ENCODE peak calls at places on chromosomes 16 and 17, in ten cellular contexts. One of them, this sample, is unnamed.

GRCh38 chr16:79593074-79593531 is 7.4 kb downstream of the MAF start:
- DNase-seq in SK-N-MC: no peak
- DNase-seq in breast epithelium: no peak
- DNase-seq in esophagus muscularis mucosa: no peak
- DNase-seq in SK-N-SH: no peak
- DNase-seq in GM12878: no peak
- DNase-seq in HepG2: no peak
- DNase-seq in GM23338: no peak
- DNase-seq in transverse colon: no peak
- DNase-seq in prostate gland: no peak
- DNase-seq in this sample: no peak

GRCh38 chr16:85138825-85139627 is 26.8 kb upstream of the CIBAR2 start:
- DNase-seq in SK-N-MC: no peak
- DNase-seq in breast epithelium: peak; percentile 55
- DNase-seq in esophagus muscularis mucosa: no peak
- DNase-seq in SK-N-SH: no peak
- DNase-seq in GM12878: no peak
- DNase-seq in HepG2: no peak
- DNase-seq in GM23338: no peak
- DNase-seq in transverse colon: no peak
- DNase-seq in prostate gland: no peak
- DNase-seq in this sample: no peak

GRCh38 chr16:8571061-8571596 is 19.2 kb downstream of the TMEM114 start:
- DNase-seq in SK-N-MC: no peak
- DNase-seq in breast epithelium: no peak
- DNase-seq in esophagus muscularis mucosa: no peak
- DNase-seq in SK-N-SH: no peak
- DNase-seq in GM12878: no peak
- DNase-seq in HepG2: peak; percentile 94
- DNase-seq in GM23338: peak; percentile 68
- DNase-seq in transverse colon: no peak
- DNase-seq in prostate gland: no peak
- DNase-seq in this sample: no peak

GRCh38 chr17:65365209-65365608 is 196.2 kb downstream of the AXIN2 start:
- DNase-seq in SK-N-MC: no peak
- DNase-seq in breast epithelium: no peak
- DNase-seq in esophagus muscularis mucosa: peak; percentile 29
- DNase-seq in SK-N-SH: no peak
- DNase-seq in GM12878: no peak
- DNase-seq in HepG2: no peak
- DNase-seq in GM23338: no peak
- DNase-seq in transverse colon: no peak
- DNase-seq in prostate gland: no peak
- DNase-seq in this sample: no peak

GRCh38 chr16:21197621-21198020 is 13.8 kb downstream of the ZP2 start:
- DNase-seq in SK-N-MC: no peak
- DNase-seq in breast epithelium: no peak
- DNase-seq in esophagus muscularis mucosa: no peak
- DNase-seq in SK-N-SH: no peak
- DNase-seq in GM12878: no peak
- DNase-seq in HepG2: no peak
- DNase-seq in GM23338: no peak
- DNase-seq in transverse colon: no peak
- DNase-seq in prostate gland: no peak
- DNase-seq in this sample: no peak

GRCh38 chr17:35312790-35313711 is 60.4 kb downstream of the SLFN11 start:
- DNase-seq in SK-N-MC: peak; percentile 73
- DNase-seq in breast epithelium: peak; percentile 42
- DNase-seq in esophagus muscularis mucosa: no peak
- DNase-seq in SK-N-SH: peak; percentile 52
- DNase-seq in GM12878: peak; percentile 43
- DNase-seq in HepG2: peak; percentile 43
- DNase-seq in GM23338: peak; percentile 85
- DNase-seq in transverse colon: peak; percentile 51
- DNase-seq in prostate gland: peak; percentile 66
- DNase-seq in this sample: no peak

GRCh38 chr17:56891751-56892150 is 22.1 kb downstream of the TRIM25 start:
- DNase-seq in SK-N-MC: no peak
- DNase-seq in breast epithelium: no peak
- DNase-seq in esophagus muscularis mucosa: no peak
- DNase-seq in SK-N-SH: peak; percentile 52
- DNase-seq in GM12878: no peak
- DNase-seq in HepG2: no peak
- DNase-seq in GM23338: peak; percentile 76
- DNase-seq in transverse colon: peak; percentile 36
- DNase-seq in prostate gland: no peak
- DNase-seq in this sample: no peak

GRCh38 chr16:70740919-70741778 is 55.3 kb upstream of the MTSS2 start:
- DNase-seq in SK-N-MC: no peak
- DNase-seq in breast epithelium: no peak
- DNase-seq in esophagus muscularis mucosa: no peak
- DNase-seq in SK-N-SH: no peak
- DNase-seq in GM12878: no peak
- DNase-seq in HepG2: no peak
- DNase-seq in GM23338: no peak
- DNase-seq in transverse colon: no peak
- DNase-seq in prostate gland: no peak
- DNase-seq in this sample: no peak

GRCh38 chr17:43085489-43085888 is 39.7 kb downstream of the BRCA1 start:
- DNase-seq in SK-N-MC: no peak
- DNase-seq in breast epithelium: no peak
- DNase-seq in esophagus muscularis mucosa: no peak
- DNase-seq in SK-N-SH: no peak
- DNase-seq in GM12878: no peak
- DNase-seq in HepG2: peak; percentile 9
- DNase-seq in GM23338: peak; percentile 22
- DNase-seq in transverse colon: no peak
- DNase-seq in prostate gland: no peak
- DNase-seq in this sample: no peak

GRCh38 chr17:21036361-21036881 is 6.4 kb downstream of the USP22 start:
- DNase-seq in SK-N-MC: no peak
- DNase-seq in breast epithelium: no peak
- DNase-seq in esophagus muscularis mucosa: no peak
- DNase-seq in SK-N-SH: no peak
- DNase-seq in GM12878: no peak
- DNase-seq in HepG2: no peak
- DNase-seq in GM23338: no peak
- DNase-seq in transverse colon: no peak
- DNase-seq in prostate gland: no peak
- DNase-seq in this sample: no peak

GRCh38 chr17:3535253-3535995 is 22.2 kb downstream of the TRPV3 start:
- DNase-seq in SK-N-MC: no peak
- DNase-seq in breast epithelium: no peak
- DNase-seq in esophagus muscularis mucosa: no peak
- DNase-seq in SK-N-SH: peak; percentile 88
- DNase-seq in GM12878: no peak
- DNase-seq in HepG2: no peak
- DNase-seq in GM23338: peak; percentile 91
- DNase-seq in transverse colon: peak; percentile 57
- DNase-seq in prostate gland: no peak
- DNase-seq in this sample: no peak

GRCh38 chr17:3532859-3533142 is 24.8 kb downstream of the TRPV3 start:
- DNase-seq in SK-N-MC: no peak
- DNase-seq in breast epithelium: no peak
- DNase-seq in esophagus muscularis mucosa: no peak
- DNase-seq in SK-N-SH: no peak
- DNase-seq in GM12878: no peak
- DNase-seq in HepG2: no peak
- DNase-seq in GM23338: no peak
- DNase-seq in transverse colon: no peak
- DNase-seq in prostate gland: no peak
- DNase-seq in this sample: no peak

GRCh38 chr17:3533752-3534151 is 23.9 kb downstream of the TRPV3 start:
- DNase-seq in SK-N-MC: no peak
- DNase-seq in breast epithelium: no peak
- DNase-seq in esophagus muscularis mucosa: no peak
- DNase-seq in SK-N-SH: no peak
- DNase-seq in GM12878: no peak
- DNase-seq in HepG2: no peak
- DNase-seq in GM23338: no peak
- DNase-seq in transverse colon: no peak
- DNase-seq in prostate gland: no peak
- DNase-seq in this sample: no peak

GRCh38 chr17:3536736-3537135 is 20.9 kb downstream of the TRPV3 start:
- DNase-seq in SK-N-MC: no peak
- DNase-seq in breast epithelium: no peak
- DNase-seq in esophagus muscularis mucosa: no peak
- DNase-seq in SK-N-SH: no peak
- DNase-seq in GM12878: no peak
- DNase-seq in HepG2: no peak
- DNase-seq in GM23338: no peak
- DNase-seq in transverse colon: no peak
- DNase-seq in prostate gland: no peak
- DNase-seq in this sample: no peak

GRCh38 chr17:3534881-3535252 is 22.7 kb downstream of the TRPV3 start:
- DNase-seq in SK-N-MC: no peak
- DNase-seq in breast epithelium: no peak
- DNase-seq in esophagus muscularis mucosa: no peak
- DNase-seq in SK-N-SH: no peak
- DNase-seq in GM12878: no peak
- DNase-seq in HepG2: no peak
- DNase-seq in GM23338: peak; percentile 50
- DNase-seq in transverse colon: no peak
- DNase-seq in prostate gland: no peak
- DNase-seq in this sample: no peak
- H3K4me3 ChIP-seq in SK-N-MC: no peak overlapping the region
- H3K4me3 ChIP-seq in breast epithelium: no peak overlapping the region
- H3K4me3 ChIP-seq in esophagus muscularis mucosa: peak overlapping the region; percentile 46
- H3K4me3 ChIP-seq in SK-N-SH: no peak overlapping the region
- H3K4me3 ChIP-seq in GM12878: no peak overlapping the region
- H3K4me3 ChIP-seq in HepG2: no peak overlapping the region
- H3K4me3 ChIP-seq in GM23338: no peak overlapping the region
- H3K4me3 ChIP-seq in transverse colon: no peak overlapping the region
- H3K4me3 ChIP-seq in prostate gland: no peak overlapping the region
- H3K4me3 ChIP-seq in this sample: no peak overlapping the region

GRCh38 chr16:30007378-30007895 is 3.4 kb downstream of the DOC2A start:
- DNase-seq in SK-N-MC: no peak
- DNase-seq in breast epithelium: no peak
- DNase-seq in esophagus muscularis mucosa: no peak
- DNase-seq in SK-N-SH: no peak
- DNase-seq in GM12878: no peak
- DNase-seq in HepG2: no peak
- DNase-seq in GM23338: no peak
- DNase-seq in transverse colon: no peak
- DNase-seq in prostate gland: no peak
- DNase-seq in this sample: no peak

GRCh38 chr16:30006659-30007377 is 4.0 kb downstream of the DOC2A start:
- DNase-seq in SK-N-MC: no peak
- DNase-seq in breast epithelium: no peak
- DNase-seq in esophagus muscularis mucosa: no peak
- DNase-seq in SK-N-SH: no peak
- DNase-seq in GM12878: no peak
- DNase-seq in HepG2: no peak
- DNase-seq in GM23338: no peak
- DNase-seq in transverse colon: no peak
- DNase-seq in prostate gland: no peak
- DNase-seq in this sample: no peak

GRCh38 chr16:30005341-30006094 is 5.3 kb downstream of the DOC2A start:
- DNase-seq in SK-N-MC: no peak
- DNase-seq in breast epithelium: no peak
- DNase-seq in esophagus muscularis mucosa: no peak
- DNase-seq in SK-N-SH: peak; percentile 91
- DNase-seq in GM12878: no peak
- DNase-seq in HepG2: peak; percentile 54
- DNase-seq in GM23338: peak; percentile 79
- DNase-seq in transverse colon: peak; percentile 37
- DNase-seq in prostate gland: no peak
- DNase-seq in this sample: no peak

GRCh38 chr16:30004811-30005242 is 6.0 kb downstream of the DOC2A start:
- DNase-seq in SK-N-MC: no peak
- DNase-seq in breast epithelium: no peak
- DNase-seq in esophagus muscularis mucosa: no peak
- DNase-seq in SK-N-SH: peak; percentile 46
- DNase-seq in GM12878: no peak
- DNase-seq in HepG2: no peak
- DNase-seq in GM23338: no peak
- DNase-seq in transverse colon: no peak
- DNase-seq in prostate gland: no peak
- DNase-seq in this sample: no peak

DNA sequence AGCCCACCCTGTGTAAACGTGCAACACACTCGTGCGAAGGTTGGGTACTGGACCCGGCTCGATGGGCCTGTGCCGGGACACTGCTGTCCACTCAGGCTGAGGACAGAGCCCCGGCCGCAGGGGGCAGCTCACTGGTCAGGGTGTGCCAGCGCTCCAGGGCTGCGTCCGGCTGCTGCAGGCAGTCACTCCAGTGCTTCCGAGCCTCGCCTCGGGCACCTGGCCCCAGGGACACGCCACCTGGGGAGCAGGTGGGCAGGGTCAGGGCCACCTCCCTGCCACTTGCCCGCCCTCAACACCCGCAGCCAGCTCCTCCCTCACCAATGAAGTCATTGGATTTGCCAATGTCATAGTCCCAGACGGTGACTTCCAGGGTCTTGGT is 4.7 kb downstream of the DOC2A start:
- DNase-seq in SK-N-MC: no peak
- DNase-seq in breast epithelium: no peak
- DNase-seq in esophagus muscularis mucosa: no peak
- DNase-seq in SK-N-SH: no peak
- DNase-seq in GM12878: no peak
- DNase-seq in HepG2: no peak
- DNase-seq in GM23338: no peak
- DNase-seq in transverse colon: no peak
- DNase-seq in prostate gland: no peak
- DNase-seq in this sample: no peak
- TF ChIP-seq POLR2AphosphoS5 in SK-N-MC: no peak
- TF ChIP-seq POLR2AphosphoS5 in breast epithelium: no peak
- TF ChIP-seq POLR2AphosphoS5 in esophagus muscularis mucosa: no peak
- TF ChIP-seq POLR2AphosphoS5 in SK-N-SH: no peak
- TF ChIP-seq POLR2AphosphoS5 in GM12878: no peak
- TF ChIP-seq POLR2AphosphoS5 in HepG2: no peak
- TF ChIP-seq POLR2AphosphoS5 in GM23338: no peak
- TF ChIP-seq POLR2AphosphoS5 in transverse colon: no peak
- TF ChIP-seq POLR2AphosphoS5 in prostate gland: no peak
- TF ChIP-seq POLR2AphosphoS5 in this sample: no peak

GRCh38 chr17:55727275-55727674 is 4.6 kb upstream of the TMEM100 start:
- DNase-seq in SK-N-MC: no peak
- DNase-seq in breast epithelium: no peak
- DNase-seq in esophagus muscularis mucosa: no peak
- DNase-seq in SK-N-SH: no peak
- DNase-seq in GM12878: no peak
- DNase-seq in HepG2: no peak
- DNase-seq in GM23338: no peak
- DNase-seq in transverse colon: no peak
- DNase-seq in prostate gland: no peak
- DNase-seq in this sample: no peak
- H3K27ac ChIP-seq in SK-N-MC: peak overlapping the region; percentile 75
- H3K27ac ChIP-seq in breast epithelium: no peak overlapping the region
- H3K27ac ChIP-seq in esophagus muscularis mucosa: peak overlapping the region; percentile 42
- H3K27ac ChIP-seq in SK-N-SH: peak overlapping the region; percentile 61
- H3K27ac ChIP-seq in GM12878: no peak overlapping the region
- H3K27ac ChIP-seq in HepG2: no peak overlapping the region
- H3K27ac ChIP-seq in GM23338: no peak overlapping the region
- H3K27ac ChIP-seq in transverse colon: no peak overlapping the region
- H3K27ac ChIP-seq in prostate gland: no peak overlapping the region
- H3K27ac ChIP-seq in this sample: peak overlapping the region; percentile 31

GRCh38 chr17:39737761-39738567 is at the start of gene GRB7:
- DNase-seq in SK-N-MC: no peak
- DNase-seq in breast epithelium: peak; percentile 91
- DNase-seq in esophagus muscularis mucosa: no peak
- DNase-seq in SK-N-SH: peak; percentile 33
- DNase-seq in GM12878: no peak
- DNase-seq in HepG2: peak; percentile 56
- DNase-seq in GM23338: peak; percentile 82
- DNase-seq in transverse colon: peak; percentile 89
- DNase-seq in prostate gland: peak; percentile 90
- DNase-seq in this sample: no peak
- H3K4me3 ChIP-seq in SK-N-MC: peak within 1 kb of the TSS; percentile 57
- H3K4me3 ChIP-seq in breast epithelium: peak within 1 kb of the TSS; percentile 20
- H3K4me3 ChIP-seq in esophagus muscularis mucosa: peak within 1 kb of the TSS; percentile 34
- H3K4me3 ChIP-seq in SK-N-SH: no peak within 1 kb of the TSS
- H3K4me3 ChIP-seq in GM12878: peak within 1 kb of the TSS; percentile 47
- H3K4me3 ChIP-seq in HepG2: peak within 1 kb of the TSS; percentile 89
- H3K4me3 ChIP-seq in GM23338: peak within 1 kb of the TSS; percentile 98
- H3K4me3 ChIP-seq in transverse colon: peak within 1 kb of the TSS; percentile 21
- H3K4me3 ChIP-seq in prostate gland: peak within 1 kb of the TSS; percentile 53
- H3K4me3 ChIP-seq in this sample: peak within 1 kb of the TSS; percentile 29